ENCODE peak calls at places on chromosomes 4 and X, in seven cellular contexts. Z, E, R, W, H, C and G are unnamed samples.

GRCh38 chr4:40379248-40379647 is 44.1 kb downstream of the CHRNA9 start:
- DNase-seq in Z (no peak), E (no peak), R (no peak), W (no peak), H (no peak), C (no peak), G (no peak)

GRCh38 chr4:107682306-107682705 is 37.7 kb downstream of the PAPSS1 start:
- DNase-seq in Z (no peak), E (no peak), R (no peak), W (no peak), H (no peak), C (no peak), G (no peak)

GRCh38 chrX:45801554-45801953 is 600.9 kb upstream of the DIPK2B start:
- DNase-seq in Z (no peak), E (no peak), R (peak; percentile 43), W (peak; percentile 54), H (peak; percentile 66), C (no peak), G (peak; percentile 39)

GRCh38 chrX:112841114-112841819 is 636 bp upstream of the AMOT start:
- DNase-seq in Z (peak; percentile 36), E (peak; percentile 67), R (peak; percentile 81), W (peak; percentile 89), H (peak; percentile 88), C (peak; percentile 75), G (peak; percentile 87)

GRCh38 chr4:18041114-18041513 is 19.6 kb upstream of the LCORL start:
- DNase-seq in Z (no peak), E (no peak), R (no peak), W (no peak), H (no peak), C (no peak), G (no peak)

GRCh38 chr4:45578874-45579273 is 545.0 kb downstream of the GABRG1 start:
- DNase-seq in Z (no peak), E (no peak), R (no peak), W (no peak), H (no peak), C (no peak), G (no peak)

GRCh38 chr4:13396161-13396560 is 88.0 kb downstream of the RAB28 start:
- DNase-seq in Z (no peak), E (no peak), R (no peak), W (no peak), H (no peak), C (no peak), G (no peak)

GRCh38 chrX:131895002-131895401 is 128.1 kb upstream of the STK26 start:
- DNase-seq in Z (no peak), E (no peak), R (no peak), W (peak; percentile 0), H (peak; percentile 80), C (no peak), G (no peak)

GRCh38 chr4:83255584-83255983 is 29.0 kb downstream of the COQ2 start:
- DNase-seq in Z (no peak), E (no peak), R (peak; percentile 96), W (peak; percentile 88), H (peak; percentile 92), C (no peak), G (peak; percentile 43)

GRCh38 chrX:149302705-149303104 is 202.4 kb downstream of the IDS start:
- DNase-seq in Z (no peak), E (no peak), R (no peak), W (no peak), H (no peak), C (no peak), G (no peak)

GRCh38 chr4:159048166-159048886 is 54.6 kb upstream of the RAPGEF2 start:
- DNase-seq in Z (no peak), E (no peak), R (peak; percentile 89), W (peak; percentile 86), H (peak; percentile 62), C (no peak), G (peak; percentile 94)

GRCh38 chrX:153449306-153450113 is 3.7 kb upstream of the TREX2 start:
- DNase-seq in Z (no peak), E (no peak), R (no peak), W (no peak), H (no peak), C (no peak), G (no peak)

GRCh38 chr4:128675083-128675482 is 134.4 kb upstream of the JADE1 start:
- DNase-seq in Z (no peak), E (no peak), R (no peak), W (no peak), H (no peak), C (no peak), G (no peak)

GRCh38 chr4:147108409-147108808 is 162.7 kb upstream of the TTC29 start:
- DNase-seq in Z (no peak), E (no peak), R (no peak), W (peak; percentile 45), H (peak; percentile 32), C (no peak), G (no peak)

GRCh38 chr4:52100062-52100461 is 49.0 kb downstream of the SPATA18 start:
- DNase-seq in Z (no peak), E (no peak), R (peak; percentile 16), W (peak; percentile 4), H (no peak), C (no peak), G (no peak)

GRCh38 chr4:168197926-168198325 is 105.6 kb downstream of the ANXA10 start:
- DNase-seq in Z (no peak), E (no peak), R (peak; percentile 14), W (peak; percentile 3), H (no peak), C (no peak), G (peak; percentile 38)

GRCh38 chrX:44303119-44303518 is 40.4 kb downstream of the EFHC2 start:
- DNase-seq in Z (no peak), E (no peak), R (no peak), W (no peak), H (no peak), C (no peak), G (no peak)

GRCh38 chr4:135256111-135256510 is 1054.5 kb upstream of the PABPC4L start:
- DNase-seq in Z (no peak), E (no peak), R (no peak), W (no peak), H (no peak), C (no peak), G (no peak)

GRCh38 chr4:17771284-17771908 is 10.0 kb downstream of the FAM184B start:
- DNase-seq in Z (no peak), E (no peak), R (no peak), W (no peak), H (no peak), C (no peak), G (no peak)